ENCODE peak calls at places on chromosomes 7 and 10, in eight cellular contexts. One of them, this sample, is unnamed.

GRCh38 chr10:110919971-110920881 is 822 bp downstream of the SHOC2 start:
- DNase-seq in transverse colon: peak; percentile 34
- DNase-seq in fibroblast of lung: peak; percentile 39
- DNase-seq in tibial artery: peak; percentile 28
- DNase-seq in endodermal cell: peak; percentile 80
- DNase-seq in astrocyte of the spinal cord: peak; percentile 42
- DNase-seq in B cell: peak; percentile 77
- DNase-seq in body of pancreas: peak; percentile 44
- DNase-seq in this sample: peak; percentile 25

GRCh38 chr10:70785190-70785589 is at the start of gene TBATA:
- DNase-seq in transverse colon: no peak
- DNase-seq in fibroblast of lung: no peak
- DNase-seq in tibial artery: no peak
- DNase-seq in endodermal cell: peak; percentile 37
- DNase-seq in astrocyte of the spinal cord: no peak
- DNase-seq in B cell: no peak
- DNase-seq in body of pancreas: no peak
- DNase-seq in this sample: no peak

GRCh38 chr7:124033093-124033806 is 383 bp upstream of the TMEM229A start:
- DNase-seq in transverse colon: peak; percentile 32
- DNase-seq in fibroblast of lung: peak; percentile 40
- DNase-seq in tibial artery: no peak
- DNase-seq in endodermal cell: peak; percentile 86
- DNase-seq in astrocyte of the spinal cord: no peak
- DNase-seq in B cell: no peak
- DNase-seq in body of pancreas: peak; percentile 78
- DNase-seq in this sample: no peak

GRCh38 chr7:102918865-102919264 is 6.1 kb downstream of the LRRC17 start:
- DNase-seq in transverse colon: no peak
- DNase-seq in fibroblast of lung: no peak
- DNase-seq in tibial artery: no peak
- DNase-seq in endodermal cell: no peak
- DNase-seq in astrocyte of the spinal cord: no peak
- DNase-seq in B cell: no peak
- DNase-seq in body of pancreas: no peak
- DNase-seq in this sample: no peak

GRCh38 chr7:142554555-142555532 is 194.4 kb upstream of the PRSS1 start:
- DNase-seq in transverse colon: no peak
- DNase-seq in fibroblast of lung: peak; percentile 27
- DNase-seq in tibial artery: no peak
- DNase-seq in endodermal cell: no peak
- DNase-seq in astrocyte of the spinal cord: no peak
- DNase-seq in B cell: no peak
- DNase-seq in body of pancreas: no peak
- DNase-seq in this sample: no peak

GRCh38 chr10:114332808-114333207 is 71.5 kb downstream of the AFAP1L2 start:
- DNase-seq in transverse colon: no peak
- DNase-seq in fibroblast of lung: no peak
- DNase-seq in tibial artery: no peak
- DNase-seq in endodermal cell: no peak
- DNase-seq in astrocyte of the spinal cord: no peak
- DNase-seq in B cell: no peak
- DNase-seq in body of pancreas: no peak
- DNase-seq in this sample: no peak

GRCh38 chr7:17971392-17971791 is 31.1 kb upstream of the SNX13 start:
- DNase-seq in transverse colon: no peak
- DNase-seq in fibroblast of lung: peak; percentile 50
- DNase-seq in tibial artery: no peak
- DNase-seq in endodermal cell: no peak
- DNase-seq in astrocyte of the spinal cord: peak; percentile 32
- DNase-seq in B cell: no peak
- DNase-seq in body of pancreas: no peak
- DNase-seq in this sample: no peak

GRCh38 chr10:11874568-11875182 is 51.5 kb downstream of the PROSER2 start:
- DNase-seq in transverse colon: no peak
- DNase-seq in fibroblast of lung: peak; percentile 30
- DNase-seq in tibial artery: no peak
- DNase-seq in endodermal cell: peak; percentile 90
- DNase-seq in astrocyte of the spinal cord: peak; percentile 7
- DNase-seq in B cell: no peak
- DNase-seq in body of pancreas: peak; percentile 63
- DNase-seq in this sample: no peak

GRCh38 chr7:155355745-155356144 is 58.1 kb downstream of the INSIG1 start:
- DNase-seq in transverse colon: no peak
- DNase-seq in fibroblast of lung: no peak
- DNase-seq in tibial artery: peak; percentile 14
- DNase-seq in endodermal cell: no peak
- DNase-seq in astrocyte of the spinal cord: no peak
- DNase-seq in B cell: no peak
- DNase-seq in body of pancreas: no peak
- DNase-seq in this sample: no peak

GRCh38 chr7:54967384-54967783 is 51.4 kb upstream of the EGFR start:
- DNase-seq in transverse colon: no peak
- DNase-seq in fibroblast of lung: no peak
- DNase-seq in tibial artery: no peak
- DNase-seq in endodermal cell: no peak
- DNase-seq in astrocyte of the spinal cord: no peak
- DNase-seq in B cell: no peak
- DNase-seq in body of pancreas: peak; percentile 56
- DNase-seq in this sample: no peak

GRCh38 chr7:27640914-27641570 is 21.6 kb downstream of the HIBADH start:
- DNase-seq in transverse colon: no peak
- DNase-seq in fibroblast of lung: peak; percentile 82
- DNase-seq in tibial artery: no peak
- DNase-seq in endodermal cell: no peak
- DNase-seq in astrocyte of the spinal cord: peak; percentile 79
- DNase-seq in B cell: no peak
- DNase-seq in body of pancreas: peak; percentile 35
- DNase-seq in this sample: no peak

GRCh38 chr7:91082854-91083495 is 181.3 kb upstream of the FZD1 start:
- DNase-seq in transverse colon: no peak
- DNase-seq in fibroblast of lung: peak; percentile 73
- DNase-seq in tibial artery: no peak
- DNase-seq in endodermal cell: no peak
- DNase-seq in astrocyte of the spinal cord: peak; percentile 59
- DNase-seq in B cell: peak; percentile 7
- DNase-seq in body of pancreas: no peak
- DNase-seq in this sample: no peak

GRCh38 chr10:124742418-124743187 is 1.6 kb downstream of the FAM53B start:
- DNase-seq in transverse colon: no peak
- DNase-seq in fibroblast of lung: peak; percentile 33
- DNase-seq in tibial artery: no peak
- DNase-seq in endodermal cell: peak; percentile 76
- DNase-seq in astrocyte of the spinal cord: no peak
- DNase-seq in B cell: peak; percentile 30
- DNase-seq in body of pancreas: no peak
- DNase-seq in this sample: no peak

GRCh38 chr7:92006046-92006445 is 65.4 kb downstream of the AKAP9 start:
- DNase-seq in transverse colon: no peak
- DNase-seq in fibroblast of lung: no peak
- DNase-seq in tibial artery: no peak
- DNase-seq in endodermal cell: no peak
- DNase-seq in astrocyte of the spinal cord: no peak
- DNase-seq in B cell: no peak
- DNase-seq in body of pancreas: no peak
- DNase-seq in this sample: no peak

GRCh38 chr7:13851756-13852155 is 137.7 kb downstream of the ETV1 start:
- DNase-seq in transverse colon: no peak
- DNase-seq in fibroblast of lung: peak; percentile 58
- DNase-seq in tibial artery: no peak
- DNase-seq in endodermal cell: peak; percentile 71
- DNase-seq in astrocyte of the spinal cord: peak; percentile 54
- DNase-seq in B cell: no peak
- DNase-seq in body of pancreas: no peak
- DNase-seq in this sample: no peak

GRCh38 chr7:105218215-105218614 is 170.5 kb downstream of the SRPK2 start:
- DNase-seq in transverse colon: no peak
- DNase-seq in fibroblast of lung: no peak
- DNase-seq in tibial artery: no peak
- DNase-seq in endodermal cell: no peak
- DNase-seq in astrocyte of the spinal cord: no peak
- DNase-seq in B cell: no peak
- DNase-seq in body of pancreas: no peak
- DNase-seq in this sample: no peak

GRCh38 chr7:30893357-30893756 is 18.3 kb upstream of the AQP1 start:
- DNase-seq in transverse colon: no peak
- DNase-seq in fibroblast of lung: peak; percentile 78
- DNase-seq in tibial artery: peak; percentile 70
- DNase-seq in endodermal cell: no peak
- DNase-seq in astrocyte of the spinal cord: peak; percentile 78
- DNase-seq in B cell: no peak
- DNase-seq in body of pancreas: peak; percentile 64
- DNase-seq in this sample: no peak

GRCh38 chr7:30896041-30896440 is 15.6 kb upstream of the AQP1 start:
- DNase-seq in transverse colon: no peak
- DNase-seq in fibroblast of lung: no peak
- DNase-seq in tibial artery: no peak
- DNase-seq in endodermal cell: no peak
- DNase-seq in astrocyte of the spinal cord: no peak
- DNase-seq in B cell: no peak
- DNase-seq in body of pancreas: peak; percentile 66
- DNase-seq in this sample: no peak

GRCh38 chr7:30894009-30894408 is 17.6 kb upstream of the AQP1 start:
- DNase-seq in transverse colon: no peak
- DNase-seq in fibroblast of lung: no peak
- DNase-seq in tibial artery: no peak
- DNase-seq in endodermal cell: no peak
- DNase-seq in astrocyte of the spinal cord: no peak
- DNase-seq in B cell: no peak
- DNase-seq in body of pancreas: peak; percentile 51
- DNase-seq in this sample: no peak

GRCh38 chr7:30896783-30897617 is 14.7 kb upstream of the AQP1 start:
- DNase-seq in transverse colon: no peak
- DNase-seq in fibroblast of lung: no peak
- DNase-seq in tibial artery: no peak
- DNase-seq in endodermal cell: no peak
- DNase-seq in astrocyte of the spinal cord: no peak
- DNase-seq in B cell: no peak
- DNase-seq in body of pancreas: peak; percentile 84
- DNase-seq in this sample: no peak

GRCh38 chr7:30894866-30895408 is 16.7 kb upstream of the AQP1 start:
- DNase-seq in transverse colon: no peak
- DNase-seq in fibroblast of lung: no peak
- DNase-seq in tibial artery: no peak
- DNase-seq in endodermal cell: peak; percentile 67
- DNase-seq in astrocyte of the spinal cord: no peak
- DNase-seq in B cell: no peak
- DNase-seq in body of pancreas: no peak
- DNase-seq in this sample: no peak
- TF ChIP-seq CTCF in transverse colon: no peak
- TF ChIP-seq CTCF in fibroblast of lung: no peak
- TF ChIP-seq CTCF in tibial artery: no peak
- TF ChIP-seq CTCF in endodermal cell: peak; percentile 59
- TF ChIP-seq CTCF in astrocyte of the spinal cord: peak; percentile 30
- TF ChIP-seq CTCF in B cell: no peak
- TF ChIP-seq CTCF in body of pancreas: no peak
- TF ChIP-seq CTCF in this sample: no peak

GRCh38 chr10:6721480-6721879 is 141.4 kb upstream of the PRKCQ start:
- DNase-seq in transverse colon: peak; percentile 29
- DNase-seq in fibroblast of lung: peak; percentile 99
- DNase-seq in tibial artery: no peak
- DNase-seq in endodermal cell: no peak
- DNase-seq in astrocyte of the spinal cord: peak; percentile 92
- DNase-seq in B cell: no peak
- DNase-seq in body of pancreas: peak; percentile 14
- DNase-seq in this sample: no peak
- TF ChIP-seq CTCF in transverse colon: no peak
- TF ChIP-seq CTCF in fibroblast of lung: peak; percentile 44
- TF ChIP-seq CTCF in tibial artery: no peak
- TF ChIP-seq CTCF in endodermal cell: no peak
- TF ChIP-seq CTCF in astrocyte of the spinal cord: peak; percentile 37
- TF ChIP-seq CTCF in B cell: no peak
- TF ChIP-seq CTCF in body of pancreas: no peak
- TF ChIP-seq CTCF in this sample: no peak

DNA sequence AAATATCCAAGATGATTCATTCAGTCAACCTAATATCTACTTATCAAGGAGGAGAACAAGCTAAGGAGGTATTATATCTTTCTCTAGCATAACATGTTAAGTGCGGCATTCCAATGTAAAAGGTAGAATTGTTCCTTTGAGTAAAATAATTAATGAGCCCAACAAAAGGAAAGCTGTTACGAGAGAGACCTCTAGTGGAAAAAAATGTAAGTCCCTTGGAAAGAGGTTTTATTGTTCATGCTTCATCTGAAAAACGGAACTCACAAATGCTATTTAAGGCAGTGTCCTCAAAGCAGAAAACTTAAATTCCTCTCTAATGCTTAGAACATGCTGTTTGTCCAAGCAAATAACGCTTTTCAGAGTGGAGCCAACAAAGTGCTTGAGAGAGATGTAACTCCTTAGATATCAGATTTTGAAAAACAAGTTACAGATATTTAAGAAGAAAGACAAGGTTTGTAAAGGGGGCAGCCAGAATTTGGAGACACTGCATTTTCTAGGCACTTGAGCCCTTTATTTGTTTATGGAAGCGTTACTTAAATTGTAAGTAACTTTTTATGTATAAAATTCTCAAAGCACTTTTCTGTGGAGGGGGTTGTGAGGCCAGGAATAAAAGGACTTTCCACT is 119.9 kb downstream of the TFEC start:
- DNase-seq in transverse colon: no peak
- DNase-seq in fibroblast of lung: peak; percentile 62
- DNase-seq in tibial artery: no peak
- DNase-seq in endodermal cell: no peak
- DNase-seq in astrocyte of the spinal cord: peak; percentile 61
- DNase-seq in B cell: peak; percentile 22
- DNase-seq in body of pancreas: no peak
- DNase-seq in this sample: no peak
- TF ChIP-seq CTCF in transverse colon: peak; percentile 38
- TF ChIP-seq CTCF in fibroblast of lung: peak; percentile 44
- TF ChIP-seq CTCF in tibial artery: peak; percentile 34
- TF ChIP-seq CTCF in endodermal cell: peak; percentile 80
- TF ChIP-seq CTCF in astrocyte of the spinal cord: peak; percentile 65
- TF ChIP-seq CTCF in B cell: peak; percentile 60
- TF ChIP-seq CTCF in body of pancreas: peak; percentile 69
- TF ChIP-seq CTCF in this sample: no peak

GRCh38 chr7:44072364-44073231 is 7.2 kb upstream of the PGAM2 start:
- DNase-seq in transverse colon: peak; percentile 71
- DNase-seq in fibroblast of lung: peak; percentile 78
- DNase-seq in tibial artery: peak; percentile 86
- DNase-seq in endodermal cell: peak; percentile 92
- DNase-seq in astrocyte of the spinal cord: peak; percentile 90
- DNase-seq in B cell: peak; percentile 58
- DNase-seq in body of pancreas: peak; percentile 63
- DNase-seq in this sample: peak; percentile 43
- TF ChIP-seq CTCF in transverse colon: peak; percentile 61
- TF ChIP-seq CTCF in fibroblast of lung: peak; percentile 83
- TF ChIP-seq CTCF in tibial artery: peak; percentile 79
- TF ChIP-seq CTCF in endodermal cell: peak; percentile 82
- TF ChIP-seq CTCF in astrocyte of the spinal cord: peak; percentile 92
- TF ChIP-seq CTCF in B cell: peak; percentile 61
- TF ChIP-seq CTCF in body of pancreas: no peak
- TF ChIP-seq CTCF in this sample: peak; percentile 41